ENCODE peak calls at places on chromosomes 6 and 20, in four cellular contexts. One of them, this sample, is unnamed.

GRCh38 chr6:30618270-30618787 is 689 bp downstream of the MRPS18B start:
- DNase-seq in IMR-90: no peak
- DNase-seq in NCI-H748 treated with DMSO at 0.1 percent for 48 hours: no peak
- DNase-seq in activated CD4-positive, alpha-beta T cell treated with anti-CD3 and anti-CD28 coated beads, Interleukin-2, amount 50 U/mL, for 4 hours: no peak
- DNase-seq in this sample: no peak

GRCh38 chr6:82365011-82365751 is 1.6 kb downstream of the TPBG start:
- DNase-seq in IMR-90: peak; percentile 35
- DNase-seq in NCI-H748 treated with DMSO at 0.1 percent for 48 hours: peak; percentile 47
- DNase-seq in activated CD4-positive, alpha-beta T cell treated with anti-CD3 and anti-CD28 coated beads, Interleukin-2, amount 50 U/mL, for 4 hours: no peak
- DNase-seq in this sample: no peak

GRCh38 chr6:30459145-30459544 is 30.2 kb upstream of the HLA-E start:
- DNase-seq in IMR-90: no peak
- DNase-seq in NCI-H748 treated with DMSO at 0.1 percent for 48 hours: no peak
- DNase-seq in activated CD4-positive, alpha-beta T cell treated with anti-CD3 and anti-CD28 coated beads, Interleukin-2, amount 50 U/mL, for 4 hours: no peak
- DNase-seq in this sample: no peak

GRCh38 chr6:137247724-137248123 is 28.5 kb upstream of the IFNGR1 start:
- DNase-seq in IMR-90: no peak
- DNase-seq in NCI-H748 treated with DMSO at 0.1 percent for 48 hours: no peak
- DNase-seq in activated CD4-positive, alpha-beta T cell treated with anti-CD3 and anti-CD28 coated beads, Interleukin-2, amount 50 U/mL, for 4 hours: no peak
- DNase-seq in this sample: no peak

GRCh38 chr6:24257282-24257681 is 100.6 kb downstream of the DCDC2 start:
- DNase-seq in IMR-90: no peak
- DNase-seq in NCI-H748 treated with DMSO at 0.1 percent for 48 hours: peak; percentile 45
- DNase-seq in activated CD4-positive, alpha-beta T cell treated with anti-CD3 and anti-CD28 coated beads, Interleukin-2, amount 50 U/mL, for 4 hours: no peak
- DNase-seq in this sample: no peak

GRCh38 chr6:29564875-29565274 is 5.3 kb upstream of the UBD start:
- DNase-seq in IMR-90: no peak
- DNase-seq in NCI-H748 treated with DMSO at 0.1 percent for 48 hours: no peak
- DNase-seq in activated CD4-positive, alpha-beta T cell treated with anti-CD3 and anti-CD28 coated beads, Interleukin-2, amount 50 U/mL, for 4 hours: no peak
- DNase-seq in this sample: no peak

GRCh38 chr20:19936801-19937583 is 80.2 kb upstream of the NAA20 start:
- DNase-seq in IMR-90: no peak
- DNase-seq in NCI-H748 treated with DMSO at 0.1 percent for 48 hours: no peak
- DNase-seq in activated CD4-positive, alpha-beta T cell treated with anti-CD3 and anti-CD28 coated beads, Interleukin-2, amount 50 U/mL, for 4 hours: no peak
- DNase-seq in this sample: no peak

GRCh38 chr6:162344935-162345599 is 382.5 kb downstream of the PRKN start:
- DNase-seq in IMR-90: no peak
- DNase-seq in NCI-H748 treated with DMSO at 0.1 percent for 48 hours: no peak
- DNase-seq in activated CD4-positive, alpha-beta T cell treated with anti-CD3 and anti-CD28 coated beads, Interleukin-2, amount 50 U/mL, for 4 hours: no peak
- DNase-seq in this sample: no peak

GRCh38 chr6:34578445-34579262 is 22.5 kb upstream of the SPDEF start:
- DNase-seq in IMR-90: no peak
- DNase-seq in NCI-H748 treated with DMSO at 0.1 percent for 48 hours: no peak
- DNase-seq in activated CD4-positive, alpha-beta T cell treated with anti-CD3 and anti-CD28 coated beads, Interleukin-2, amount 50 U/mL, for 4 hours: no peak
- DNase-seq in this sample: no peak

GRCh38 chr6:1538348-1538747 is 71.4 kb upstream of the FOXC1 start:
- DNase-seq in IMR-90: no peak
- DNase-seq in NCI-H748 treated with DMSO at 0.1 percent for 48 hours: no peak
- DNase-seq in activated CD4-positive, alpha-beta T cell treated with anti-CD3 and anti-CD28 coated beads, Interleukin-2, amount 50 U/mL, for 4 hours: no peak
- DNase-seq in this sample: no peak

GRCh38 chr6:113742342-113742741 is 114.8 kb upstream of the MARCKS start:
- DNase-seq in IMR-90: no peak
- DNase-seq in NCI-H748 treated with DMSO at 0.1 percent for 48 hours: no peak
- DNase-seq in activated CD4-positive, alpha-beta T cell treated with anti-CD3 and anti-CD28 coated beads, Interleukin-2, amount 50 U/mL, for 4 hours: no peak
- DNase-seq in this sample: no peak

GRCh38 chr6:44230034-44230675 is 6.8 kb downstream of the SLC29A1 start:
- DNase-seq in IMR-90: no peak
- DNase-seq in NCI-H748 treated with DMSO at 0.1 percent for 48 hours: no peak
- DNase-seq in activated CD4-positive, alpha-beta T cell treated with anti-CD3 and anti-CD28 coated beads, Interleukin-2, amount 50 U/mL, for 4 hours: no peak
- DNase-seq in this sample: no peak

GRCh38 chr6:42138630-42139619 is 3.5 kb downstream of the C6orf132 start:
- DNase-seq in IMR-90: peak; percentile 42
- DNase-seq in NCI-H748 treated with DMSO at 0.1 percent for 48 hours: no peak
- DNase-seq in activated CD4-positive, alpha-beta T cell treated with anti-CD3 and anti-CD28 coated beads, Interleukin-2, amount 50 U/mL, for 4 hours: no peak
- DNase-seq in this sample: no peak

GRCh38 chr6:57089265-57089664 is 723 bp upstream of the ZNF451 start:
- DNase-seq in IMR-90: no peak
- DNase-seq in NCI-H748 treated with DMSO at 0.1 percent for 48 hours: no peak
- DNase-seq in activated CD4-positive, alpha-beta T cell treated with anti-CD3 and anti-CD28 coated beads, Interleukin-2, amount 50 U/mL, for 4 hours: no peak
- DNase-seq in this sample: no peak

GRCh38 chr20:51447097-51447764 is 95.3 kb downstream of the NFATC2 start:
- DNase-seq in IMR-90: peak; percentile 98
- DNase-seq in NCI-H748 treated with DMSO at 0.1 percent for 48 hours: no peak
- DNase-seq in activated CD4-positive, alpha-beta T cell treated with anti-CD3 and anti-CD28 coated beads, Interleukin-2, amount 50 U/mL, for 4 hours: no peak
- DNase-seq in this sample: peak; percentile 93

GRCh38 chr6:29376003-29376402 is 912 bp upstream of the OR12D3 start:
- DNase-seq in IMR-90: no peak
- DNase-seq in NCI-H748 treated with DMSO at 0.1 percent for 48 hours: no peak
- DNase-seq in activated CD4-positive, alpha-beta T cell treated with anti-CD3 and anti-CD28 coated beads, Interleukin-2, amount 50 U/mL, for 4 hours: no peak
- DNase-seq in this sample: no peak

GRCh38 chr6:169960003-169960344 is 208.6 kb downstream of the ERMARD start:
- DNase-seq in IMR-90: no peak
- DNase-seq in NCI-H748 treated with DMSO at 0.1 percent for 48 hours: no peak
- DNase-seq in activated CD4-positive, alpha-beta T cell treated with anti-CD3 and anti-CD28 coated beads, Interleukin-2, amount 50 U/mL, for 4 hours: no peak
- DNase-seq in this sample: no peak

GRCh38 chr6:152734630-152735029 is 16.0 kb upstream of the VIP start:
- DNase-seq in IMR-90: no peak
- DNase-seq in NCI-H748 treated with DMSO at 0.1 percent for 48 hours: no peak
- DNase-seq in activated CD4-positive, alpha-beta T cell treated with anti-CD3 and anti-CD28 coated beads, Interleukin-2, amount 50 U/mL, for 4 hours: no peak
- DNase-seq in this sample: no peak

GRCh38 chr6:164290101-164290500 is 875.6 kb downstream of the QKI start:
- DNase-seq in IMR-90: no peak
- DNase-seq in NCI-H748 treated with DMSO at 0.1 percent for 48 hours: no peak
- DNase-seq in activated CD4-positive, alpha-beta T cell treated with anti-CD3 and anti-CD28 coated beads, Interleukin-2, amount 50 U/mL, for 4 hours: no peak
- DNase-seq in this sample: no peak

GRCh38 chr20:46012926-46013825 is 4.5 kb downstream of the MMP9 start:
- DNase-seq in IMR-90: no peak
- DNase-seq in NCI-H748 treated with DMSO at 0.1 percent for 48 hours: no peak
- DNase-seq in activated CD4-positive, alpha-beta T cell treated with anti-CD3 and anti-CD28 coated beads, Interleukin-2, amount 50 U/mL, for 4 hours: no peak
- DNase-seq in this sample: no peak

GRCh38 chr6:38942442-38942841 is 106.1 kb upstream of the GLP1R start:
- DNase-seq in IMR-90: no peak
- DNase-seq in NCI-H748 treated with DMSO at 0.1 percent for 48 hours: no peak
- DNase-seq in activated CD4-positive, alpha-beta T cell treated with anti-CD3 and anti-CD28 coated beads, Interleukin-2, amount 50 U/mL, for 4 hours: no peak
- DNase-seq in this sample: no peak

GRCh38 chr20:45378191-45378590 is at the start of gene TP53TG5:
- DNase-seq in IMR-90: no peak
- DNase-seq in NCI-H748 treated with DMSO at 0.1 percent for 48 hours: no peak
- DNase-seq in activated CD4-positive, alpha-beta T cell treated with anti-CD3 and anti-CD28 coated beads, Interleukin-2, amount 50 U/mL, for 4 hours: no peak
- DNase-seq in this sample: no peak

GRCh38 chr6:31474871-31475286 is 23.1 kb upstream of the MICB start:
- DNase-seq in IMR-90: no peak
- DNase-seq in NCI-H748 treated with DMSO at 0.1 percent for 48 hours: no peak
- DNase-seq in activated CD4-positive, alpha-beta T cell treated with anti-CD3 and anti-CD28 coated beads, Interleukin-2, amount 50 U/mL, for 4 hours: peak; percentile 22
- DNase-seq in this sample: no peak

GRCh38 chr6:7237653-7238190 is 75.3 kb downstream of the SSR1 start:
- DNase-seq in IMR-90: peak; percentile 41
- DNase-seq in NCI-H748 treated with DMSO at 0.1 percent for 48 hours: no peak
- DNase-seq in activated CD4-positive, alpha-beta T cell treated with anti-CD3 and anti-CD28 coated beads, Interleukin-2, amount 50 U/mL, for 4 hours: no peak
- DNase-seq in this sample: no peak

GRCh38 chr20:13292486-13292885 is 71.4 kb downstream of the ISM1 start:
- DNase-seq in IMR-90: no peak
- DNase-seq in NCI-H748 treated with DMSO at 0.1 percent for 48 hours: no peak
- DNase-seq in activated CD4-positive, alpha-beta T cell treated with anti-CD3 and anti-CD28 coated beads, Interleukin-2, amount 50 U/mL, for 4 hours: no peak
- DNase-seq in this sample: no peak

GRCh38 chr6:37061157-37061804 is 55.8 kb downstream of the FGD2 start:
- DNase-seq in IMR-90: no peak
- DNase-seq in NCI-H748 treated with DMSO at 0.1 percent for 48 hours: no peak
- DNase-seq in activated CD4-positive, alpha-beta T cell treated with anti-CD3 and anti-CD28 coated beads, Interleukin-2, amount 50 U/mL, for 4 hours: no peak
- DNase-seq in this sample: no peak

GRCh38 chr6:38349795-38350194 is 289.9 kb downstream of the BTBD9 start:
- DNase-seq in IMR-90: peak; percentile 90
- DNase-seq in NCI-H748 treated with DMSO at 0.1 percent for 48 hours: no peak
- DNase-seq in activated CD4-positive, alpha-beta T cell treated with anti-CD3 and anti-CD28 coated beads, Interleukin-2, amount 50 U/mL, for 4 hours: no peak
- DNase-seq in this sample: no peak

GRCh38 chr6:128600397-128600951 is 80.1 kb upstream of the PTPRK start:
- DNase-seq in IMR-90: peak; percentile 95
- DNase-seq in NCI-H748 treated with DMSO at 0.1 percent for 48 hours: peak; percentile 81
- DNase-seq in activated CD4-positive, alpha-beta T cell treated with anti-CD3 and anti-CD28 coated beads, Interleukin-2, amount 50 U/mL, for 4 hours: no peak
- DNase-seq in this sample: peak; percentile 21

GRCh38 chr6:106799008-106799952 is 169.9 kb downstream of the QRSL1 start:
- DNase-seq in IMR-90: peak; percentile 26
- DNase-seq in NCI-H748 treated with DMSO at 0.1 percent for 48 hours: no peak
- DNase-seq in activated CD4-positive, alpha-beta T cell treated with anti-CD3 and anti-CD28 coated beads, Interleukin-2, amount 50 U/mL, for 4 hours: no peak
- DNase-seq in this sample: peak; percentile 55

GRCh38 chr6:13680448-13680968 is 31.1 kb downstream of the RANBP9 start:
- DNase-seq in IMR-90: no peak
- DNase-seq in NCI-H748 treated with DMSO at 0.1 percent for 48 hours: no peak
- DNase-seq in activated CD4-positive, alpha-beta T cell treated with anti-CD3 and anti-CD28 coated beads, Interleukin-2, amount 50 U/mL, for 4 hours: no peak
- DNase-seq in this sample: no peak